ENCODE peak calls at places on chromosomes 2 and 18, in four cellular contexts. Z is uterus, L is lower leg skin, K is right lobe of liver. Y is an unnamed sample.
A peak's percentile ranks its signal among the peaks of the same experiment; 100 is the strongest.

GRCh38 chr2:118433566-118433965 is 345.3 kb downstream of the INSIG2 start:
- DNase-seq in Z (no peak), L (no peak), K (no peak), Y (no peak)

GRCh38 chr2:162890690-162891311 is 52.2 kb upstream of the KCNH7 start:
- DNase-seq in K (no peak), Z (no peak), L (no peak), Y (peak; percentile 2)

GRCh38 chr2:144707927-144708326 is 188.0 kb upstream of the ZEB2 start:
- DNase-seq in L (no peak), Z (no peak), K (no peak), Y (no peak)

GRCh38 chr2:179336782-179337534 is 72.3 kb upstream of the SESTD1 start:
- DNase-seq in L (peak; percentile 25), Z (no peak), K (no peak), Y (no peak)

GRCh38 chr2:75289771-75290170 is 90.5 kb upstream of the TACR1 start:
- DNase-seq in L (no peak), Z (no peak), K (no peak), Y (no peak)

GRCh38 chr18:69778680-69779079 is 169.0 kb downstream of the CD226 start:
- DNase-seq in L (no peak), K (no peak), Z (no peak), Y (no peak)

GRCh38 chr2:63589148-63589972 is 597 bp downstream of the MDH1 start:
- DNase-seq in Z (no peak), K (no peak), L (no peak), Y (no peak)

GRCh38 chr2:44931177-44931795 is 10.2 kb upstream of the SIX3 start:
- DNase-seq in K (no peak), L (no peak), Z (no peak), Y (no peak)

GRCh38 chr2:130341562-130342019 is 1.1 kb upstream of the IMP4 start:
- DNase-seq in Z (no peak), K (no peak), L (no peak), Y (no peak)

GRCh38 chr18:11884396-11885030 is 23.6 kb downstream of the MPPE1 start:
- DNase-seq in Z (no peak), K (no peak), L (no peak), Y (no peak)

GRCh38 chr2:26000561-26001211 is 18.4 kb upstream of the KIF3C start:
- DNase-seq in K (no peak), Z (no peak), L (no peak), Y (no peak)

GRCh38 chr2:188437537-188437936 is 145.9 kb downstream of the GULP1 start:
- DNase-seq in K (no peak), Z (no peak), L (no peak), Y (no peak)

GRCh38 chr2:16658082-16658481 is 7.6 kb downstream of the CYRIA start:
- DNase-seq in L (no peak), K (no peak), Z (no peak), Y (no peak)

GRCh38 chr18:23453657-23454011 is 547 bp downstream of the RIOK3 start:
- DNase-seq in Z (no peak), L (no peak), K (no peak), Y (no peak)

GRCh38 chr2:59899692-59900091 is 653.8 kb downstream of the BCL11A start:
- DNase-seq in Z (no peak), L (no peak), K (no peak), Y (no peak)

GRCh38 chr2:198488964-198489363 is 684.6 kb downstream of the PLCL1 start:
- DNase-seq in K (no peak), Z (no peak), L (no peak), Y (no peak)

GRCh38 chr2:233331536-233331935 is 22.8 kb upstream of the DGKD start:
- DNase-seq in K (peak; percentile 66), Z (peak; percentile 46), L (peak; percentile 77), Y (peak; percentile 48)

GRCh38 chr18:36711014-36711725 is 117.6 kb downstream of the TPGS2 start:
- DNase-seq in Z (no peak), L (no peak), K (no peak), Y (no peak)
- TF ChIP-seq POLR2A in Z (no peak), L (no peak), K (no peak), Y (no peak)

DNA sequence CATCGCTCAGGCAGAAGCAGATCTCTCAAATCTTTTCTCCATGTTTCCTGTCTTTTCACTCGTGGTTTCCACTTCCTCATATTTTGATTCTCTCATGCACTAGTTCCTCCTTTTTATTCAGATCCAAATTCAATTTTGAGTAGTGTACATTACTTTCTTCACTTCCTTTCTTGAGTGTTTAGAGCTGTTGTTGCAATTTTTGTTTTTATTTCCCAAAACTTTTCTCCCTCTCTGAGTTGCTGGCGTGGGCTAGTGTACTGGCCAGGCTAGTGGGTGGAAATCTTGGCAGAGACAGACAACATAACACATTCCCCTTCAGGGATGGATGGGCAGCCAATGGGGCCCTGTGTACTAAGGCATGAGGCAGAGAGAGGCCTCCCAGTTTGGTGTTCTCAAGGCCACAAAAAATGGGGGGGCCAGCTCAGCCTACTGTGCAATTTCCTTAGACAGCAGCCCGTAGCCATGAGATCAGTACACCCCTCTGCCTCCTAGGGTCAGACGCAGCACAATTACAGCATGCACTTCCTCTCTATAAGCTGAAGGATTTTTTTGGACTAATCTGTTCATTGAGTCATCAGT is 145.1 kb upstream of the PID1 start:
- DNase-seq in K (peak; percentile 49), Z (peak; percentile 81), L (peak; percentile 89), Y (no peak)
- TF ChIP-seq POLR2A in K (no peak), Z (no peak), L (no peak), Y (no peak)

DNA sequence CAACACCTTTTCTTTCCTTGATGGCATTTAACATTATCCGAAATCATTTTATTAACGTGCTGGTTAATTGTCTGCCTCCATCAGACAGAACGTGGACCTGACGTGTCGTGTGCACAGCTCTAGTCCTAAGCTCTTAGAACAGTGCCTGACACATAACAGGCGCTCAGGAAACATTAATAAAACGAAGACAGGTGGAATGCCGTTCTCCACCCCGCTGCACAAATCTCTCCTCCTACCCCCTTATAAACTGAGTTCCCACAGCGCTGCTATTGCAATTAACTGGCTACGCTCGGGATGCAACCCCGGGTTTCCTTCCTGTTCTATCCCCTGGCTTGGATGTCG is 515 bp downstream of the FARSB start:
- DNase-seq in K (no peak), Z (no peak), L (no peak), Y (no peak)
- TF ChIP-seq POLR2A in K (no peak), Z (no peak), L (no peak), Y (no peak)

GRCh38 chr2:69013123-69013836 is at the start of gene ANTXR1:
- DNase-seq in L (peak; percentile 49), K (no peak), Z (peak; percentile 74), Y (no peak)
- TF ChIP-seq POLR2A in L (peak; percentile 9), K (no peak), Z (peak; percentile 47), Y (no peak)

GRCh38 chr2:85600235-85600575 is 2.3 kb downstream of the TMEM150A start:
- DNase-seq in Z (no peak), K (no peak), L (no peak), Y (no peak)
- TF ChIP-seq POLR2A in Z (no peak), K (no peak), L (no peak), Y (no peak)

GRCh38 chr2:71277159-71277498 is 50.2 kb upstream of the PAIP2B start:
- DNase-seq in K (no peak), Z (no peak), L (no peak), Y (no peak)

GRCh38 chr2:71281950-71282349 is 49.6 kb upstream of the ZNF638 start:
- DNase-seq in L (no peak), K (no peak), Z (no peak), Y (no peak)

GRCh38 chr2:71275939-71276310 is 49.0 kb upstream of the PAIP2B start:
- DNase-seq in K (no peak), Z (no peak), L (no peak), Y (no peak)

GRCh38 chr2:71277536-71278103 is 50.7 kb upstream of the PAIP2B start:
- DNase-seq in L (no peak), K (peak; percentile 60), Z (no peak), Y (peak; percentile 7)

GRCh38 chr2:71276311-71277158 is 49.6 kb upstream of the PAIP2B start:
- DNase-seq in L (peak; percentile 54), K (peak; percentile 94), Z (peak; percentile 61), Y (peak; percentile 72)
- TF ChIP-seq POLR2A in L (no peak), K (peak; percentile 60), Z (peak; percentile 50), Y (peak; percentile 58)

GRCh38 chr2:237449193-237449797 is 35.3 kb upstream of the COL6A3 start:
- DNase-seq in K (no peak), L (peak; percentile 85), Z (peak; percentile 78), Y (no peak)
- TF ChIP-seq POLR2A in K (no peak), L (no peak), Z (no peak), Y (no peak)

GRCh38 chr2:222627764-222628163 is 28.1 kb downstream of the FARSB start:
- DNase-seq in Z (no peak), K (no peak), L (no peak), Y (no peak)
- TF ChIP-seq POLR2A in Z (no peak), K (no peak), L (no peak), Y (no peak)

DNA sequence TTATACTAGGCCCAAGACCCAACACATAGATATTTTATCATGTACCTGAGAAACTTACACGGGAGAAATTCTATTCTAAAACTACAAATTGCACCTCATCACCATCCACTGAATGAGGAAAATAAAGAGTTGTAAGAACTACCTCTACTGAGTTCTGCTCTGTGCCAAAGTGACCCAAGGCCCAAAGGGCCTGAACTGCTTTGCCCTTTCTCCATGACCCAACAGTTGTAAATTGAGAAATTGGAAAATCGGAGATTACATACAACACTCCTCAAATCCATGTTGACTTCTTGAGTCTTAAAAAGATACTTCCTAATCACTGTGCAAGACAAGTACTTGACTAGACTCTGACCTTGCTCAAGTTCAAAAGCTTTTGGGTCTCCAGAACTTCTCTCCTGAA is 8.8 kb downstream of the NR4A2 start:
- DNase-seq in K (no peak), L (no peak), Z (no peak), Y (no peak)
- TF ChIP-seq POLR2A in K (no peak), L (no peak), Z (no peak), Y (no peak)